ENCODE peak calls at places on chromosomes 2 and 18, in eight cellular contexts. R is Daoy; M is activated CD4-positive, alpha-beta T cell treated with anti-CD3 and anti-CD28 coated beads for 1 hour; B is adrenal gland; O is T-helper 1 cell; V is RCC 7860; S is amniotic stem cell; K is GM18507. U is an unnamed sample.
A peak's percentile ranks its signal among the peaks of the same experiment; 100 is the strongest.

GRCh38 chr2:189548686-189549439 is 31.7 kb downstream of the SLC40A1 start:
- DNase-seq in R (no peak), M (no peak), B (no peak), O (no peak), V (no peak), S (no peak), K (no peak), U (no peak)

GRCh38 chr2:179495315-179495714 is 230.7 kb upstream of the SESTD1 start:
- DNase-seq in R (no peak), M (no peak), B (no peak), O (no peak), V (no peak), S (no peak), K (no peak), U (no peak)

GRCh38 chr2:65044097-65044735 is 12.0 kb upstream of the CEP68 start:
- DNase-seq in R (no peak), M (no peak), B (no peak), O (no peak), V (no peak), S (no peak), K (no peak), U (no peak)

GRCh38 chr2:101496279-101496678 is 21.4 kb upstream of the RFX8 start:
- DNase-seq in R (no peak), M (no peak), B (no peak), O (no peak), V (no peak), S (no peak), K (no peak), U (no peak)

GRCh38 chr2:10547011-10547410 is 98.9 kb upstream of the ODC1 start:
- DNase-seq in R (peak; percentile 61), M (no peak), B (no peak), O (no peak), V (peak; percentile 26), S (peak; percentile 55), K (no peak), U (no peak)

GRCh38 chr2:185978634-185979405 is 240.2 kb downstream of the FSIP2 start:
- DNase-seq in R (peak; percentile 28), M (no peak), B (no peak), O (no peak), V (no peak), S (no peak), K (no peak), U (no peak)

GRCh38 chr2:98697651-98698337 is 33.1 kb downstream of the MGAT4A start:
- DNase-seq in R (no peak), M (no peak), B (no peak), O (no peak), V (no peak), S (no peak), K (no peak), U (no peak)

GRCh38 chr2:36184848-36185247 is 170.7 kb upstream of the CRIM1 start:
- DNase-seq in R (no peak), M (no peak), B (no peak), O (no peak), V (no peak), S (no peak), K (no peak), U (no peak)

GRCh38 chr2:119545076-119545475 is 827 bp downstream of the CFAP221 start:
- DNase-seq in R (no peak), M (no peak), B (no peak), O (no peak), V (peak; percentile 66), S (no peak), K (no peak), U (no peak)

GRCh38 chr2:131034122-131035051 is 58.9 kb downstream of the FAM168B start:
- DNase-seq in R (no peak), M (no peak), B (no peak), O (no peak), V (no peak), S (no peak), K (no peak), U (no peak)

GRCh38 chr18:3441290-3441689 is 8.7 kb upstream of the TGIF1 start:
- DNase-seq in R (peak; percentile 49), M (no peak), B (peak; percentile 65), O (no peak), V (no peak), S (no peak), K (no peak), U (no peak)

GRCh38 chr2:149371476-149371875 is 41.1 kb downstream of the LYPD6 start:
- DNase-seq in R (no peak), M (no peak), B (no peak), O (no peak), V (no peak), S (no peak), K (no peak), U (no peak)

GRCh38 chr2:52810460-52810859 is 957.1 kb upstream of the CHAC2 start:
- DNase-seq in R (no peak), M (no peak), B (no peak), O (no peak), V (peak; percentile 30), S (no peak), K (no peak), U (peak; percentile 50)

GRCh38 chr2:181352158-181352557 is 105.0 kb upstream of the ITGA4 start:
- DNase-seq in R (no peak), M (no peak), B (no peak), O (no peak), V (no peak), S (no peak), K (no peak), U (no peak)

GRCh38 chr18:43719264-43719795 is 442.0 kb upstream of the SYT4 start:
- DNase-seq in R (no peak), M (no peak), B (no peak), O (no peak), V (no peak), S (no peak), K (no peak), U (no peak)

GRCh38 chr2:10454505-10454904 is 6.4 kb upstream of the ODC1 start:
- DNase-seq in R (no peak), M (no peak), B (no peak), O (no peak), V (no peak), S (no peak), K (no peak), U (no peak)

GRCh38 chr2:19900536-19901200 is 1.1 kb downstream of the TTC32 start:
- DNase-seq in R (peak; percentile 16), M (no peak), B (peak; percentile 5), O (peak; percentile 8), V (no peak), S (no peak), K (no peak), U (peak; percentile 50)

GRCh38 chr18:61955644-61956043 is 62.8 kb upstream of the RNF152 start:
- DNase-seq in R (no peak), M (no peak), B (no peak), O (no peak), V (no peak), S (no peak), K (no peak), U (peak; percentile 21)

GRCh38 chr2:207487650-207488315 is 42.0 kb upstream of the CREB1 start:
- DNase-seq in R (peak; percentile 79), M (no peak), B (peak; percentile 16), O (no peak), V (peak; percentile 92), S (peak; percentile 30), K (no peak), U (no peak)

GRCh38 chr2:159144776-159145614 is 141.5 kb downstream of the WDSUB1 start:
- DNase-seq in R (no peak), M (no peak), B (no peak), O (no peak), V (no peak), S (no peak), K (no peak), U (peak; percentile 8)

GRCh38 chr2:233974530-233975071 is 57.4 kb downstream of the TRPM8 start:
- DNase-seq in R (peak; percentile 98), M (no peak), B (peak; percentile 89), O (no peak), V (peak; percentile 100), S (peak; percentile 34), K (no peak), U (no peak)

GRCh38 chr2:237471457-237472186 is 15.4 kb upstream of the MLPH start:
- DNase-seq in R (peak; percentile 59), M (no peak), B (peak; percentile 28), O (no peak), V (peak; percentile 50), S (no peak), K (peak; percentile 8), U (peak; percentile 48)

GRCh38 chr2:75982750-75983149 is 272.0 kb upstream of the GCFC2 start:
- DNase-seq in R (no peak), M (no peak), B (no peak), O (no peak), V (no peak), S (no peak), K (no peak), U (no peak)

GRCh38 chr2:26346454-26347053 is at the start of gene ADGRF3:
- DNase-seq in R (peak; percentile 64), M (peak; percentile 49), B (peak; percentile 77), O (peak; percentile 59), V (peak; percentile 55), S (peak; percentile 19), K (no peak), U (peak; percentile 63)

GRCh38 chr2:239834143-239834542 is 191.0 kb downstream of the NDUFA10 start:
- DNase-seq in R (no peak), M (no peak), B (no peak), O (no peak), V (no peak), S (no peak), K (no peak), U (no peak)

GRCh38 chr2:26731714-26732113 is 32.4 kb upstream of the SLC35F6 start:
- DNase-seq in R (no peak), M (no peak), B (no peak), O (no peak), V (no peak), S (no peak), K (no peak), U (no peak)

GRCh38 chr2:133765693-133766092 is 197.4 kb upstream of the NCKAP5 start:
- DNase-seq in R (peak; percentile 22), M (no peak), B (no peak), O (no peak), V (no peak), S (no peak), K (no peak), U (no peak)

GRCh38 chr2:69755862-69756467 is 14.0 kb downstream of the ANXA4 start:
- DNase-seq in R (peak; percentile 81), M (no peak), B (no peak), O (no peak), V (peak; percentile 70), S (peak; percentile 86), K (no peak), U (no peak)

GRCh38 chr2:62270728-62271127 is 74.8 kb downstream of the B3GNT2 start:
- DNase-seq in R (peak; percentile 17), M (no peak), B (peak; percentile 71), O (no peak), V (no peak), S (no peak), K (no peak), U (no peak)

GRCh38 chr2:55010149-55010591 is 40.1 kb downstream of the RTN4 start:
- DNase-seq in R (no peak), M (peak; percentile 14), B (peak; percentile 62), O (peak; percentile 38), V (peak; percentile 41), S (no peak), K (no peak), U (peak; percentile 84)

GRCh38 chr2:41894563-41895333 is 153.1 kb upstream of the PKDCC start:
- DNase-seq in R (no peak), M (no peak), B (no peak), O (no peak), V (no peak), S (no peak), K (no peak), U (no peak)

GRCh38 chr2:109538551-109538950 is 75.2 kb downstream of the SEPTIN10 start:
- DNase-seq in R (no peak), M (no peak), B (no peak), O (no peak), V (no peak), S (no peak), K (no peak), U (no peak)

U was measured in MM.1S.